ENCODE peak calls at places on chromosomes 13 and 19, in ten cellular contexts. One of them, this sample, is unnamed.

GRCh38 chr19:32599736-32600157 is 18.8 kb downstream of the PDCD5 start:
- DNase-seq in breast epithelium: no peak
- DNase-seq in neural crest cell: peak; percentile 53
- DNase-seq in activated CD4-positive, alpha-beta memory T cell treated with anti-CD3 and anti-CD28 coated beads for 36 hours: peak; percentile 37
- DNase-seq in tibial nerve: no peak
- DNase-seq in ecto neural progenitor cell: no peak
- DNase-seq in H9: no peak
- DNase-seq in AG04450: peak; percentile 36
- DNase-seq in SK-N-SH: peak; percentile 73
- DNase-seq in fibroblast of mammary gland: peak; percentile 76
- DNase-seq in this sample: peak; percentile 67

GRCh38 chr19:13154911-13155471 is 4.8 kb downstream of the IER2 start:
- DNase-seq in breast epithelium: peak; percentile 95
- DNase-seq in neural crest cell: peak; percentile 50
- DNase-seq in activated CD4-positive, alpha-beta memory T cell treated with anti-CD3 and anti-CD28 coated beads for 36 hours: peak; percentile 91
- DNase-seq in tibial nerve: peak; percentile 43
- DNase-seq in ecto neural progenitor cell: peak; percentile 79
- DNase-seq in H9: peak; percentile 92
- DNase-seq in AG04450: no peak
- DNase-seq in SK-N-SH: peak; percentile 61
- DNase-seq in fibroblast of mammary gland: peak; percentile 58
- DNase-seq in this sample: no peak

GRCh38 chr19:35935911-35936737 is at the start of gene LRFN3:
- DNase-seq in breast epithelium: peak; percentile 32
- DNase-seq in neural crest cell: peak; percentile 66
- DNase-seq in activated CD4-positive, alpha-beta memory T cell treated with anti-CD3 and anti-CD28 coated beads for 36 hours: peak; percentile 75
- DNase-seq in tibial nerve: peak; percentile 60
- DNase-seq in ecto neural progenitor cell: peak; percentile 81
- DNase-seq in H9: peak; percentile 77
- DNase-seq in AG04450: no peak
- DNase-seq in SK-N-SH: peak; percentile 94
- DNase-seq in fibroblast of mammary gland: peak; percentile 59
- DNase-seq in this sample: peak; percentile 69

GRCh38 chr13:31522431-31522830 is 216.9 kb upstream of the RXFP2 start:
- DNase-seq in breast epithelium: no peak
- DNase-seq in neural crest cell: no peak
- DNase-seq in activated CD4-positive, alpha-beta memory T cell treated with anti-CD3 and anti-CD28 coated beads for 36 hours: no peak
- DNase-seq in tibial nerve: no peak
- DNase-seq in ecto neural progenitor cell: no peak
- DNase-seq in H9: no peak
- DNase-seq in AG04450: no peak
- DNase-seq in SK-N-SH: no peak
- DNase-seq in fibroblast of mammary gland: no peak
- DNase-seq in this sample: no peak

GRCh38 chr19:39193785-39194184 is 3.0 kb upstream of the NCCRP1 start:
- DNase-seq in breast epithelium: no peak
- DNase-seq in neural crest cell: no peak
- DNase-seq in activated CD4-positive, alpha-beta memory T cell treated with anti-CD3 and anti-CD28 coated beads for 36 hours: no peak
- DNase-seq in tibial nerve: no peak
- DNase-seq in ecto neural progenitor cell: no peak
- DNase-seq in H9: no peak
- DNase-seq in AG04450: no peak
- DNase-seq in SK-N-SH: no peak
- DNase-seq in fibroblast of mammary gland: no peak
- DNase-seq in this sample: no peak

GRCh38 chr19:19527674-19528625 is 761 bp upstream of the YJEFN3 start:
- DNase-seq in breast epithelium: no peak
- DNase-seq in neural crest cell: no peak
- DNase-seq in activated CD4-positive, alpha-beta memory T cell treated with anti-CD3 and anti-CD28 coated beads for 36 hours: no peak
- DNase-seq in tibial nerve: no peak
- DNase-seq in ecto neural progenitor cell: no peak
- DNase-seq in H9: peak; percentile 28
- DNase-seq in AG04450: no peak
- DNase-seq in SK-N-SH: no peak
- DNase-seq in fibroblast of mammary gland: no peak
- DNase-seq in this sample: no peak

GRCh38 chr13:60351326-60351725 is 45.7 kb upstream of the TDRD3 start:
- DNase-seq in breast epithelium: no peak
- DNase-seq in neural crest cell: no peak
- DNase-seq in activated CD4-positive, alpha-beta memory T cell treated with anti-CD3 and anti-CD28 coated beads for 36 hours: no peak
- DNase-seq in tibial nerve: peak; percentile 12
- DNase-seq in ecto neural progenitor cell: no peak
- DNase-seq in H9: no peak
- DNase-seq in AG04450: peak; percentile 13
- DNase-seq in SK-N-SH: peak; percentile 6
- DNase-seq in fibroblast of mammary gland: peak; percentile 82
- DNase-seq in this sample: no peak

GRCh38 chr19:51194527-51195315 is 30.2 kb upstream of the CD33 start:
- DNase-seq in breast epithelium: no peak
- DNase-seq in neural crest cell: no peak
- DNase-seq in activated CD4-positive, alpha-beta memory T cell treated with anti-CD3 and anti-CD28 coated beads for 36 hours: peak; percentile 26
- DNase-seq in tibial nerve: no peak
- DNase-seq in ecto neural progenitor cell: no peak
- DNase-seq in H9: no peak
- DNase-seq in AG04450: no peak
- DNase-seq in SK-N-SH: no peak
- DNase-seq in fibroblast of mammary gland: no peak
- DNase-seq in this sample: peak; percentile 68

GRCh38 chr19:35869327-35870123 is 1.2 kb downstream of the APLP1 start:
- DNase-seq in breast epithelium: peak; percentile 42
- DNase-seq in neural crest cell: peak; percentile 84
- DNase-seq in activated CD4-positive, alpha-beta memory T cell treated with anti-CD3 and anti-CD28 coated beads for 36 hours: peak; percentile 91
- DNase-seq in tibial nerve: no peak
- DNase-seq in ecto neural progenitor cell: peak; percentile 95
- DNase-seq in H9: peak; percentile 97
- DNase-seq in AG04450: no peak
- DNase-seq in SK-N-SH: peak; percentile 89
- DNase-seq in fibroblast of mammary gland: peak; percentile 54
- DNase-seq in this sample: peak; percentile 96

GRCh38 chr13:32443111-32443510 is 15.2 kb upstream of the N4BP2L1 start:
- DNase-seq in breast epithelium: no peak
- DNase-seq in neural crest cell: no peak
- DNase-seq in activated CD4-positive, alpha-beta memory T cell treated with anti-CD3 and anti-CD28 coated beads for 36 hours: peak; percentile 51
- DNase-seq in tibial nerve: peak; percentile 19
- DNase-seq in ecto neural progenitor cell: no peak
- DNase-seq in H9: no peak
- DNase-seq in AG04450: no peak
- DNase-seq in SK-N-SH: peak; percentile 38
- DNase-seq in fibroblast of mammary gland: peak; percentile 41
- DNase-seq in this sample: peak; percentile 54

GRCh38 chr19:6233051-6233826 is 46.5 kb downstream of the MLLT1 start:
- DNase-seq in breast epithelium: peak; percentile 85
- DNase-seq in neural crest cell: no peak
- DNase-seq in activated CD4-positive, alpha-beta memory T cell treated with anti-CD3 and anti-CD28 coated beads for 36 hours: no peak
- DNase-seq in tibial nerve: no peak
- DNase-seq in ecto neural progenitor cell: no peak
- DNase-seq in H9: no peak
- DNase-seq in AG04450: no peak
- DNase-seq in SK-N-SH: no peak
- DNase-seq in fibroblast of mammary gland: peak; percentile 67
- DNase-seq in this sample: no peak

GRCh38 chr13:21478881-21479808 is 20.0 kb upstream of the ZDHHC20 start:
- DNase-seq in breast epithelium: no peak
- DNase-seq in neural crest cell: peak; percentile 48
- DNase-seq in activated CD4-positive, alpha-beta memory T cell treated with anti-CD3 and anti-CD28 coated beads for 36 hours: peak; percentile 17
- DNase-seq in tibial nerve: peak; percentile 59
- DNase-seq in ecto neural progenitor cell: no peak
- DNase-seq in H9: no peak
- DNase-seq in AG04450: peak; percentile 47
- DNase-seq in SK-N-SH: peak; percentile 47
- DNase-seq in fibroblast of mammary gland: peak; percentile 82
- DNase-seq in this sample: peak; percentile 77

GRCh38 chr13:53242015-53242414 is 213.4 kb downstream of the OLFM4 start:
- DNase-seq in breast epithelium: no peak
- DNase-seq in neural crest cell: no peak
- DNase-seq in activated CD4-positive, alpha-beta memory T cell treated with anti-CD3 and anti-CD28 coated beads for 36 hours: no peak
- DNase-seq in tibial nerve: no peak
- DNase-seq in ecto neural progenitor cell: no peak
- DNase-seq in H9: no peak
- DNase-seq in AG04450: no peak
- DNase-seq in SK-N-SH: no peak
- DNase-seq in fibroblast of mammary gland: no peak
- DNase-seq in this sample: no peak

GRCh38 chr19:32671883-32672282 is 3.1 kb downstream of the ANKRD27 start:
- DNase-seq in breast epithelium: no peak
- DNase-seq in neural crest cell: no peak
- DNase-seq in activated CD4-positive, alpha-beta memory T cell treated with anti-CD3 and anti-CD28 coated beads for 36 hours: no peak
- DNase-seq in tibial nerve: no peak
- DNase-seq in ecto neural progenitor cell: no peak
- DNase-seq in H9: no peak
- DNase-seq in AG04450: no peak
- DNase-seq in SK-N-SH: no peak
- DNase-seq in fibroblast of mammary gland: no peak
- DNase-seq in this sample: no peak

GRCh38 chr19:2602391-2603181 is 99.9 kb downstream of the GNG7 start:
- DNase-seq in breast epithelium: peak; percentile 94
- DNase-seq in neural crest cell: no peak
- DNase-seq in activated CD4-positive, alpha-beta memory T cell treated with anti-CD3 and anti-CD28 coated beads for 36 hours: no peak
- DNase-seq in tibial nerve: peak; percentile 76
- DNase-seq in ecto neural progenitor cell: peak; percentile 74
- DNase-seq in H9: peak; percentile 88
- DNase-seq in AG04450: peak; percentile 80
- DNase-seq in SK-N-SH: peak; percentile 87
- DNase-seq in fibroblast of mammary gland: peak; percentile 96
- DNase-seq in this sample: no peak

GRCh38 chr13:112956516-112957294 is 12.3 kb upstream of the MCF2L start:
- DNase-seq in breast epithelium: no peak
- DNase-seq in neural crest cell: peak; percentile 33
- DNase-seq in activated CD4-positive, alpha-beta memory T cell treated with anti-CD3 and anti-CD28 coated beads for 36 hours: no peak
- DNase-seq in tibial nerve: no peak
- DNase-seq in ecto neural progenitor cell: no peak
- DNase-seq in H9: no peak
- DNase-seq in AG04450: no peak
- DNase-seq in SK-N-SH: no peak
- DNase-seq in fibroblast of mammary gland: no peak
- DNase-seq in this sample: no peak

GRCh38 chr19:18776736-18777135 is 14.4 kb downstream of the COMP start:
- DNase-seq in breast epithelium: no peak
- DNase-seq in neural crest cell: no peak
- DNase-seq in activated CD4-positive, alpha-beta memory T cell treated with anti-CD3 and anti-CD28 coated beads for 36 hours: no peak
- DNase-seq in tibial nerve: no peak
- DNase-seq in ecto neural progenitor cell: no peak
- DNase-seq in H9: no peak
- DNase-seq in AG04450: no peak
- DNase-seq in SK-N-SH: no peak
- DNase-seq in fibroblast of mammary gland: peak; percentile 72
- DNase-seq in this sample: no peak

GRCh38 chr19:12647490-12648071 is 19.0 kb downstream of the MAN2B1 start:
- DNase-seq in breast epithelium: no peak
- DNase-seq in neural crest cell: no peak
- DNase-seq in activated CD4-positive, alpha-beta memory T cell treated with anti-CD3 and anti-CD28 coated beads for 36 hours: peak; percentile 51
- DNase-seq in tibial nerve: peak; percentile 18
- DNase-seq in ecto neural progenitor cell: peak; percentile 79
- DNase-seq in H9: peak; percentile 92
- DNase-seq in AG04450: no peak
- DNase-seq in SK-N-SH: peak; percentile 88
- DNase-seq in fibroblast of mammary gland: no peak
- DNase-seq in this sample: no peak